ENCODE peak calls at places on chromosome 13, in four cellular contexts. A, O, V and H are unnamed samples.

GRCh38 chr13:76820759-76821158 is 65.4 kb downstream of the KCTD12 start:
- DNase-seq in A (no peak), O (no peak), V (no peak), H (no peak)

GRCh38 chr13:40897058-40897457 is 107.6 kb downstream of the SLC25A15 start:
- DNase-seq in V (no peak), A (no peak), O (no peak), H (no peak)

GRCh38 chr13:94232956-94233355 is 246.5 kb downstream of the DCT start:
- DNase-seq in A (no peak), O (no peak), V (no peak), H (no peak)

GRCh38 chr13:49669735-49670309 is 21.5 kb downstream of the EBPL start:
- DNase-seq in O (peak; percentile 49), A (peak; percentile 60), V (no peak), H (peak; percentile 84)

GRCh38 chr13:20699715-20700114 is 3.8 kb upstream of the IL17D start:
- DNase-seq in A (no peak), V (no peak), O (no peak), H (no peak)

GRCh38 chr13:76048675-76049396 is 412.7 kb downstream of the LMO7 start:
- DNase-seq in V (no peak), A (no peak), O (no peak), H (no peak)

GRCh38 chr13:113585828-113586355 is 1.3 kb downstream of the TFDP1 start:
- DNase-seq in A (no peak), O (peak; percentile 24), V (no peak), H (no peak)

GRCh38 chr13:45316210-45316799 is 24.7 kb downstream of the TPT1 start:
- DNase-seq in O (no peak), V (no peak), A (no peak), H (no peak)

GRCh38 chr13:73248711-73249580 is 190.1 kb downstream of the KLF5 start:
- DNase-seq in O (no peak), A (no peak), V (no peak), H (peak; percentile 31)

GRCh38 chr13:89627991-89628390 is 1719.5 kb upstream of the MIR17HG start:
- DNase-seq in V (no peak), A (no peak), O (no peak), H (no peak)

GRCh38 chr13:80199585-80200292 is 141.2 kb downstream of the SPRY2 start:
- DNase-seq in A (no peak), V (no peak), O (no peak), H (no peak)

GRCh38 chr13:45783346-45784043 is 68.1 kb downstream of the SIAH3 start:
- DNase-seq in O (no peak), V (no peak), A (no peak), H (no peak)

GRCh38 chr13:71877280-71877653 is 10.3 kb upstream of the DACH1 start:
- DNase-seq in V (no peak), O (no peak), A (no peak), H (no peak)

GRCh38 chr13:110447058-110447511 is 114.4 kb downstream of the RAB20 start:
- DNase-seq in A (peak; percentile 20), O (no peak), V (peak; percentile 52), H (no peak)

GRCh38 chr13:23799945-23800344 is 89.3 kb downstream of the MIPEP start:
- DNase-seq in O (no peak), A (no peak), V (peak; percentile 84), H (no peak)

GRCh38 chr13:114161028-114161556 is 18.0 kb upstream of the CFAP97D2 start:
- DNase-seq in A (no peak), V (no peak), O (no peak), H (no peak)

GRCh38 chr13:60410299-60410698 is 13.3 kb downstream of the TDRD3 start:
- DNase-seq in V (no peak), O (no peak), A (no peak), H (no peak)

GRCh38 chr13:100535401-100536135 is 53.0 kb downstream of the GGACT start:
- DNase-seq in O (no peak), A (no peak), V (no peak), H (no peak)

GRCh38 chr13:57823704-57824103 is 192.2 kb downstream of the PCDH17 start:
- DNase-seq in V (no peak), O (no peak), A (no peak), H (no peak)

GRCh38 chr13:25988655-25989054 is 63.2 kb downstream of the SHISA2 start:
- DNase-seq in A (no peak), V (no peak), O (no peak), H (no peak)

GRCh38 chr13:110000534-110001345 is 214.4 kb upstream of the IRS2 start:
- DNase-seq in V (no peak), O (no peak), A (no peak), H (no peak)

GRCh38 chr13:30861163-30861562 is 44.9 kb upstream of the MEDAG start:
- DNase-seq in O (no peak), V (no peak), A (no peak), H (no peak)

GRCh38 chr13:32036131-32036695 is 4.6 kb downstream of the FRY start:
- DNase-seq in A (no peak), O (no peak), V (no peak), H (no peak)

GRCh38 chr13:63026285-63026797 is 1610.7 kb upstream of the PCDH20 start:
- DNase-seq in V (no peak), A (no peak), O (no peak), H (no peak)

GRCh38 chr13:42645717-42646116 is 71.8 kb downstream of the TNFSF11 start:
- DNase-seq in A (no peak), O (no peak), V (no peak), H (no peak)

GRCh38 chr13:112605531-112605990 is 17.6 kb upstream of the TUBGCP3 start:
- DNase-seq in A (no peak), V (no peak), O (no peak), H (no peak)

DNA sequence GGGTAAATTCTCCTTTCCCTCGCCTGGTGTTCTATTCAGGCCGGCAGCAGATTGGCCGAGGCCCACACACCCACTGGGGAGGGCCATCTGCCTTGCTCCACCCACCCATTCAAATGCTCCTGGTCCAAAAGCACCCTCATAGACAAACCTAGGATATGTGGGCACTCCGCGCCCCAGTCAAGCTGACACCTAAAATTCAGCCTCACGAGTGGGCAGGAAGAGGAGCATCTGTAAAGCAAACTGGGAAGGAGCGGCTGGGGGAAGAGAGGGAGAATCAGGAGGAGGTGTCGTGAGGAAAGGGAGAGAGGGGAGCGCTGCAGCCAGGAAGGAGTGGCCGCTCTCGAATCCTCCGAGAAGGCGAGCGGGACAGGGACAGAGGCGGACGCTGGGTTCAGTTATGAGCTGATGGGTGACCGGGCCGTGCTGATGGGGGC is 136.9 kb downstream of the USP12 start:
- DNase-seq in A (no peak), V (no peak), O (no peak), H (no peak)
- TF ChIP-seq NFIC in A (no peak), V (no peak), O (no peak), H (no peak)

DNA sequence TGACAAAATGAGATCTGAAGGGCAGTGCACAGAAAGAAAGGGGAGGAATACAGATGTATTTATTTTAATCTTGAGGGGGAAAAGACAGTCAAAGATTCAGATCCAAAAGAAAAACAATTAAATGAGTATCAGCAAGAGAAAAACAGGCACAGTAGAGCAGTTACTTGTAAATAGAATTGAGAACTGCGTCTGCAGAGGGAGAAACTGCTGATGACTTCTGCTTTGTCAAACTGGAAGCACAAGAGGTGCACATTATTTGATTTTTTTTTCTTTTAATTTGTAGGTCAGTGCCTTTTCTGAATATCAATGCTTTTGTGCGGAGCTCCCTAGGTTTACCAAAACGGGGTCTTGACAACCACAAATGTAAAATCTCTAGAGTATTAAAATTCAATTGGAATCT is 37.3 kb downstream of the EFNB2 start:
- DNase-seq in V (no peak), A (no peak), O (no peak), H (no peak)
- TF ChIP-seq MXI1 in V (no peak), A (no peak), O (no peak), H (no peak)

GRCh38 chr13:108200781-108201398 is 14.4 kb downstream of the LIG4 start:
- DNase-seq in V (no peak), A (no peak), O (no peak), H (no peak)
- TF ChIP-seq NFIC in V (no peak), A (no peak), O (no peak), H (no peak)

GRCh38 chr13:37143901-37144300 is 38.4 kb upstream of the CSNK1A1L start:
- DNase-seq in O (no peak), V (no peak), A (no peak), H (no peak)
- TF ChIP-seq MXI1 in O (no peak), V (no peak), A (no peak), H (no peak)